ENCODE peak calls at places on chromosome 10, in ten cellular contexts. T is kidney epithelial cell, F is A549, B is lower lobe of right lung, H is DND-41, D is HFF-Myc, G is pancreas, C is BJ, A is tibial nerve, J is cardiac fibroblast. X is an unnamed sample.

GRCh38 chr10:121952226-121952625 is 22.8 kb downstream of the NSMCE4A start:
- DNase-seq in T (no peak), F (no peak), B (no peak), H (no peak), D (no peak), G (no peak), C (no peak), A (no peak), J (peak; percentile 36), X (no peak)

GRCh38 chr10:74949434-74949833 is 123.0 kb downstream of the KAT6B start:
- DNase-seq in T (no peak), F (no peak), B (no peak), H (no peak), D (no peak), G (no peak), C (no peak), A (no peak), J (peak; percentile 70), X (no peak)

GRCh38 chr10:33422779-33423520 is 88.5 kb upstream of the NRP1 start:
- DNase-seq in T (no peak), F (no peak), B (no peak), H (no peak), D (no peak), G (no peak), C (no peak), A (peak; percentile 42), J (no peak), X (peak; percentile 5)

GRCh38 chr10:63887026-63887589 is 365.9 kb downstream of the REEP3 start:
- DNase-seq in T (no peak), F (peak; percentile 21), B (no peak), H (no peak), D (no peak), G (peak; percentile 56), C (no peak), A (no peak), J (peak; percentile 12), X (no peak)

GRCh38 chr10:129534826-129535225 is 67.8 kb downstream of the MGMT start:
- DNase-seq in T (no peak), F (no peak), B (no peak), H (no peak), D (no peak), G (no peak), C (no peak), A (no peak), J (no peak), X (no peak)

GRCh38 chr10:43965033-43965917 is 316.6 kb upstream of the ZNF32 start:
- DNase-seq in T (no peak), F (no peak), B (no peak), H (no peak), D (no peak), G (no peak), C (peak; percentile 22), A (peak; percentile 24), J (peak; percentile 63), X (peak; percentile 46)

GRCh38 chr10:77004917-77005564 is 632.6 kb downstream of the KCNMA1 start:
- DNase-seq in T (no peak), F (peak; percentile 53), B (no peak), H (peak; percentile 5), D (peak; percentile 48), G (no peak), C (no peak), A (peak; percentile 89), J (peak; percentile 75), X (peak; percentile 55)

GRCh38 chr10:109915566-109915965 is 7.7 kb downstream of the XPNPEP1 start:
- DNase-seq in T (no peak), F (no peak), B (no peak), H (no peak), D (no peak), G (no peak), C (no peak), A (no peak), J (no peak), X (no peak)

GRCh38 chr10:96271017-96271815 is at the start of gene BLNK:
- DNase-seq in T (peak; percentile 28), F (no peak), B (peak; percentile 87), H (no peak), D (no peak), G (peak; percentile 75), C (no peak), A (peak; percentile 77), J (no peak), X (no peak)

GRCh38 chr10:96272256-96272985 is 1.1 kb upstream of the BLNK start:
- DNase-seq in T (no peak), F (no peak), B (no peak), H (no peak), D (no peak), G (no peak), C (no peak), A (no peak), J (no peak), X (no peak)

GRCh38 chr10:96268341-96268909 is 2.9 kb downstream of the BLNK start:
- DNase-seq in T (no peak), F (no peak), B (no peak), H (no peak), D (no peak), G (no peak), C (no peak), A (no peak), J (no peak), X (no peak)

GRCh38 chr10:96269438-96270300 is 1.7 kb downstream of the BLNK start:
- DNase-seq in T (no peak), F (no peak), B (no peak), H (no peak), D (no peak), G (no peak), C (no peak), A (no peak), J (no peak), X (no peak)

GRCh38 chr10:96270564-96270963 is 805 bp downstream of the BLNK start:
- DNase-seq in T (no peak), F (no peak), B (no peak), H (no peak), D (no peak), G (no peak), C (no peak), A (no peak), J (no peak), X (no peak)
- H3K4me3 ChIP-seq in T (no peak overlapping the region), F (no peak overlapping the region), B (peak overlapping the region; percentile 24), H (no peak overlapping the region), D (no peak overlapping the region), G (peak overlapping the region; percentile 29), C (no peak overlapping the region), A (no peak overlapping the region), J (no peak overlapping the region), X (no peak overlapping the region)

GRCh38 chr10:123726826-123727225 is 60.7 kb downstream of the GPR26 start:
- DNase-seq in T (no peak), F (no peak), B (no peak), H (no peak), D (no peak), G (no peak), C (no peak), A (no peak), J (no peak), X (no peak)

GRCh38 chr10:123722351-123722750 is 56.2 kb downstream of the GPR26 start:
- DNase-seq in T (no peak), F (no peak), B (no peak), H (no peak), D (no peak), G (no peak), C (no peak), A (no peak), J (no peak), X (no peak)

GRCh38 chr10:123724747-123725146 is 58.6 kb downstream of the GPR26 start:
- DNase-seq in T (no peak), F (no peak), B (no peak), H (no peak), D (no peak), G (no peak), C (no peak), A (no peak), J (no peak), X (no peak)

GRCh38 chr10:123729523-123729922 is 63.4 kb downstream of the GPR26 start:
- DNase-seq in T (no peak), F (no peak), B (no peak), H (no peak), D (no peak), G (no peak), C (no peak), A (no peak), J (no peak), X (no peak)

DNA sequence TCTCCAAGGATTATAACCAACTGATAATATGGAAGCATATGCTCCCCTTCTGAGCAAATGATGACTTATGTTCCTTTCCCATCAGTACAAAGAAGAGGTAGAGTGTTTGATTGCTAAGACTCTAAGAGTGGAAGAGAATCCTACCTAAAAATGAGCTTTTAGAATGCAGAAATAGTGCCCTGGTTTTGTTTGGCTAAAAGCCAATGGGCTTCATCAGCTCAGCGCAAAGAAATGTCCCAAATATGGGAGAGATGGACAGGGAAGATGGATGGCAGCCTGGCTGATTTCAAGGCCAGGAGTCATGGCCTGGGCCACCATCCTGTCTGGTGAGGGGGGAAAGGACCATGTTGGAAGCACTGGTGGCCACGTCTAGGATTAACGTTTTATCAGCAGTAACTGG is 60.2 kb downstream of the GPR26 start:
- DNase-seq in T (no peak), F (no peak), B (no peak), H (no peak), D (no peak), G (no peak), C (no peak), A (no peak), J (no peak), X (no peak)
- TF ChIP-seq CTCF in T (no peak), F (no peak), B (no peak), H (no peak), D (no peak), G (no peak), C (no peak), A (no peak), J (no peak), X (no peak)

DNA sequence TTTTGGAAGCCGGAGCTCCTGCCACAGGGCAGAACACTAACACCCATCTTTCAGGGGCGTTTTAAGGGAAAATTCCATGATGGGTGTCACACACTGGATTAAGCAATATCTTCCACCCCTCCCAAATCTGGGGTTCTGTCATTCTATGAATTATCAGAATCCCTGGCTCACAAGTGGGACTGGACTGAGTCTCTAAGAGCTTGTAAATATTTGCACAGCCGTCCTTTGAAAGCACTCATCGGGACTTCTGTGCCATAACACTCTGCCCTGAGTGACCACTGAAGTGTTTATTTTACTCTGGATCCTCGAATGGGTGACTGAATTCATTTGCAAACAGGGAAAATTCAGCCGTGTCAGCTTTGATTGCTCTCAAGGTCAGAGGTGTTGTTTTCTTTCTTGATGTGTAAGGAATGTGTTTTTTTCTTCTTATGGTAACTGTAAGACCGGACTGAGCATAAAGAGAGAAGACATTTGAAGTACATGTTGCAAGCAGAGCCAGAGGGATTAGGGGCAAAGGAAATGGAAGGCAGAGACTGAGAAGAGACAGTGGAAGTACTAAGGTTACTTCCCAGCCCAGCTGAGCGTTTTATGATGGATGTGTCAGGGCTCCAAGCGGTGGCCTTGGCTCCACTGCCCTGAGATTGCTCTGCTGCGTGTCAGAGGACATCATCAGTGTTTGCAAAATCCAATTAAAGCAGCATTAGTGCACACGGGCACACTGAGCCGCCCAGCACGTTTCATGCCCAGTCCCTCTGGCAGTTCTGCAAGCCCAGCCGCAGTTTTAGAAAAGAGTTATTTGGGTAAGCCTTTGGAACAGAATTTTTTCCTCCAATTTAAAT is 17.7 kb upstream of the GTPBP4 start:
- DNase-seq in T (no peak), F (no peak), B (no peak), H (no peak), D (no peak), G (no peak), C (no peak), A (no peak), J (no peak), X (no peak)
- H3K4me3 ChIP-seq in T (no peak overlapping the region), F (no peak overlapping the region), B (peak overlapping the region; percentile 7), H (no peak overlapping the region), D (no peak overlapping the region), G (no peak overlapping the region), C (no peak overlapping the region), A (no peak overlapping the region), J (no peak overlapping the region), X (no peak overlapping the region)

DNA sequence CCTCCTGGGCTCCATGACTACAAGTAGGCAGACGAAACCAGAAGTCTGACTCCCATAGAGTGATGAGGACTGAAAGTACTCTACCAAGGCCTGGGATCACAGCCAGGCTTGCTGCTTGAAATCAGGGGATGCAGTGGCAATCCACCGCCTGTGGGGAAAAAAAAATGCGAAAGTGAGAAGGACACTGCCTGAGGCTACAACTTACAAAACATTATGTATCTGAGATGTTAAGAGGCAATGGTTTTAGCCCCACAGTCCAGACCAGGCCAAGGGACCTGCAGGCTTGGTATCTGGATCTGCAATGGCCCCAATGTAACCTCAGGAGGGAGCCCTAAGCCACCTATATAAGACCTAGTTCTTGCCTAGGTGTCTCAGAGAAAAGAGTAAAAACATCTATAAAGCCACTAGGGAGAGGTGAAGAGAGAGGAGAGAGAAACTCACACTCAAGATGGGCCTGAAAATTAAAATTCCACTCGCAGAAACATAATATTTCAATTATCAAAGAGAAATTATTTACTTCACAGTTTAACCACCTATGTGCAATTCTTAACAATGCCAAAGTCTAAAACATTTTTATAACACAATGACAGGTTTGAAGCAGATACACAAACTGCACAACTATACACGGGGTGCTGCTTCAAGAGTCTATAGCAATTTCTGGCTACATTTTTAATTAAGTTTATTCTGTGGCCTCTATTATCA is 13.9 kb downstream of the DNAJC1 start:
- DNase-seq in T (no peak), F (peak; percentile 74), B (peak; percentile 53), H (peak; percentile 18), D (no peak), G (no peak), C (peak; percentile 28), A (peak; percentile 17), J (peak; percentile 77), X (peak; percentile 64)
- TF ChIP-seq CTCF in T (peak; percentile 68), F (peak; percentile 66), B (peak; percentile 56), H (peak; percentile 59), D (peak; percentile 59), G (peak; percentile 11), C (peak; percentile 52), A (no peak), J (peak; percentile 55), X (peak; percentile 68)